ENCODE peak calls at places on chromosome 1, in six cellular contexts. One of them, this sample, is unnamed.

GRCh38 chr1:2554621-2555387 is 1.4 kb upstream of the TNFRSF14 start:
- DNase-seq in DND-41: peak
- DNase-seq in GM23338: peak
- DNase-seq in fibroblast of lung: no peak
- DNase-seq in mammary epithelial cell: no peak
- DNase-seq in hepatocyte: peak
- DNase-seq in this sample: no peak

GRCh38 chr1:204623894-204624361 is 61.6 kb downstream of the LRRN2 start:
- DNase-seq in fibroblast of lung: no peak
- DNase-seq in hepatocyte: peak
- DNase-seq in DND-41: peak
- DNase-seq in GM23338: peak
- DNase-seq in mammary epithelial cell: no peak
- DNase-seq in this sample: no peak

GRCh38 chr1:203860396-203860951 is 925 bp upstream of the SNRPE start:
- DNase-seq in DND-41: no peak
- DNase-seq in fibroblast of lung: peak
- DNase-seq in GM23338: peak
- DNase-seq in hepatocyte: peak
- DNase-seq in mammary epithelial cell: peak
- DNase-seq in this sample: no peak

GRCh38 chr1:229094476-229095311 is 176.2 kb upstream of the RAB4A start:
- DNase-seq in fibroblast of lung: peak
- DNase-seq in GM23338: no peak
- DNase-seq in hepatocyte: peak
- DNase-seq in DND-41: no peak
- DNase-seq in mammary epithelial cell: peak
- DNase-seq in this sample: no peak

GRCh38 chr1:112247036-112247597 is 148.9 kb upstream of the CTTNBP2NL start:
- DNase-seq in GM23338: no peak
- DNase-seq in hepatocyte: no peak
- DNase-seq in DND-41: no peak
- DNase-seq in mammary epithelial cell: no peak
- DNase-seq in fibroblast of lung: no peak
- DNase-seq in this sample: no peak

GRCh38 chr1:52520149-52520548 is 32.7 kb downstream of the TUT4 start:
- DNase-seq in mammary epithelial cell: peak
- DNase-seq in hepatocyte: no peak
- DNase-seq in fibroblast of lung: peak
- DNase-seq in GM23338: no peak
- DNase-seq in DND-41: no peak
- DNase-seq in this sample: no peak

GRCh38 chr1:201826830-201827229 is 2.1 kb upstream of the IPO9 start:
- DNase-seq in GM23338: peak
- DNase-seq in hepatocyte: no peak
- DNase-seq in fibroblast of lung: peak
- DNase-seq in mammary epithelial cell: peak
- DNase-seq in DND-41: no peak
- DNase-seq in this sample: no peak

GRCh38 chr1:151267760-151268159 is 13.2 kb downstream of the PSMD4 start:
- DNase-seq in hepatocyte: no peak
- DNase-seq in DND-41: no peak
- DNase-seq in GM23338: no peak
- DNase-seq in fibroblast of lung: no peak
- DNase-seq in mammary epithelial cell: peak
- DNase-seq in this sample: no peak

GRCh38 chr1:56715161-56715560 is 70.0 kb downstream of the PRKAA2 start:
- DNase-seq in DND-41: no peak
- DNase-seq in hepatocyte: no peak
- DNase-seq in mammary epithelial cell: peak
- DNase-seq in GM23338: no peak
- DNase-seq in fibroblast of lung: peak
- DNase-seq in this sample: no peak

GRCh38 chr1:244762629-244763028 is 72.8 kb upstream of the COX20 start:
- DNase-seq in DND-41: no peak
- DNase-seq in mammary epithelial cell: no peak
- DNase-seq in fibroblast of lung: no peak
- DNase-seq in GM23338: no peak
- DNase-seq in hepatocyte: no peak
- DNase-seq in this sample: no peak

GRCh38 chr1:78892251-78892650 is 114.3 kb downstream of the ADGRL4 start:
- DNase-seq in hepatocyte: no peak
- DNase-seq in mammary epithelial cell: peak
- DNase-seq in GM23338: no peak
- DNase-seq in fibroblast of lung: peak
- DNase-seq in DND-41: no peak
- DNase-seq in this sample: no peak

GRCh38 chr1:178275553-178275952 is 181.6 kb downstream of the RASAL2 start:
- DNase-seq in hepatocyte: peak
- DNase-seq in GM23338: no peak
- DNase-seq in DND-41: no peak
- DNase-seq in fibroblast of lung: peak
- DNase-seq in mammary epithelial cell: no peak
- DNase-seq in this sample: no peak

GRCh38 chr1:46724991-46725735 is 6.2 kb upstream of the EFCAB14 start:
- DNase-seq in hepatocyte: peak
- DNase-seq in DND-41: peak
- DNase-seq in fibroblast of lung: peak
- DNase-seq in GM23338: peak
- DNase-seq in mammary epithelial cell: peak
- DNase-seq in this sample: peak

GRCh38 chr1:208101661-208102431 is 142.3 kb downstream of the PLXNA2 start:
- DNase-seq in fibroblast of lung: peak
- DNase-seq in DND-41: no peak
- DNase-seq in GM23338: peak
- DNase-seq in hepatocyte: no peak
- DNase-seq in mammary epithelial cell: no peak
- DNase-seq in this sample: no peak

GRCh38 chr1:12617511-12617900 is 504 bp downstream of the DHRS3 start:
- DNase-seq in hepatocyte: peak
- DNase-seq in GM23338: peak
- DNase-seq in mammary epithelial cell: peak
- DNase-seq in DND-41: no peak
- DNase-seq in fibroblast of lung: no peak
- DNase-seq in this sample: no peak

GRCh38 chr1:96367791-96368190 is 353.8 kb upstream of the PTBP2 start:
- DNase-seq in hepatocyte: no peak
- DNase-seq in mammary epithelial cell: no peak
- DNase-seq in DND-41: no peak
- DNase-seq in GM23338: no peak
- DNase-seq in fibroblast of lung: peak
- DNase-seq in this sample: no peak

GRCh38 chr1:53470155-53470554 is 11.0 kb downstream of the DMRTB1 start:
- DNase-seq in fibroblast of lung: peak
- DNase-seq in DND-41: no peak
- DNase-seq in GM23338: peak
- DNase-seq in mammary epithelial cell: peak
- DNase-seq in hepatocyte: peak
- DNase-seq in this sample: peak

GRCh38 chr1:195082183-195082582 is 1526.1 kb downstream of the KCNT2 start:
- DNase-seq in GM23338: no peak
- DNase-seq in fibroblast of lung: peak
- DNase-seq in hepatocyte: no peak
- DNase-seq in mammary epithelial cell: peak
- DNase-seq in DND-41: no peak
- DNase-seq in this sample: no peak

GRCh38 chr1:19208710-19209438 is 1.2 kb downstream of the UBR4 start:
- DNase-seq in fibroblast of lung: peak
- DNase-seq in hepatocyte: no peak
- DNase-seq in DND-41: no peak
- DNase-seq in GM23338: no peak
- DNase-seq in mammary epithelial cell: peak
- DNase-seq in this sample: no peak

GRCh38 chr1:28199328-28200233 is 23.1 kb upstream of the PTAFR start:
- DNase-seq in hepatocyte: no peak
- DNase-seq in mammary epithelial cell: no peak
- DNase-seq in fibroblast of lung: no peak
- DNase-seq in GM23338: no peak
- DNase-seq in DND-41: no peak
- DNase-seq in this sample: no peak

GRCh38 chr1:155026588-155026987 is 7.0 kb downstream of the DCST2 start:
- DNase-seq in hepatocyte: no peak
- DNase-seq in fibroblast of lung: no peak
- DNase-seq in GM23338: no peak
- DNase-seq in DND-41: no peak
- DNase-seq in mammary epithelial cell: no peak
- DNase-seq in this sample: peak

GRCh38 chr1:207867136-207868081 is 43.5 kb downstream of the CD34 start:
- DNase-seq in DND-41: peak
- DNase-seq in fibroblast of lung: no peak
- DNase-seq in hepatocyte: no peak
- DNase-seq in mammary epithelial cell: peak
- DNase-seq in GM23338: no peak
- DNase-seq in this sample: no peak

GRCh38 chr1:212618466-212619210 is 10.1 kb downstream of the ATF3 start:
- DNase-seq in hepatocyte: no peak
- DNase-seq in fibroblast of lung: peak
- DNase-seq in GM23338: no peak
- DNase-seq in DND-41: no peak
- DNase-seq in mammary epithelial cell: no peak
- DNase-seq in this sample: no peak

DNA sequence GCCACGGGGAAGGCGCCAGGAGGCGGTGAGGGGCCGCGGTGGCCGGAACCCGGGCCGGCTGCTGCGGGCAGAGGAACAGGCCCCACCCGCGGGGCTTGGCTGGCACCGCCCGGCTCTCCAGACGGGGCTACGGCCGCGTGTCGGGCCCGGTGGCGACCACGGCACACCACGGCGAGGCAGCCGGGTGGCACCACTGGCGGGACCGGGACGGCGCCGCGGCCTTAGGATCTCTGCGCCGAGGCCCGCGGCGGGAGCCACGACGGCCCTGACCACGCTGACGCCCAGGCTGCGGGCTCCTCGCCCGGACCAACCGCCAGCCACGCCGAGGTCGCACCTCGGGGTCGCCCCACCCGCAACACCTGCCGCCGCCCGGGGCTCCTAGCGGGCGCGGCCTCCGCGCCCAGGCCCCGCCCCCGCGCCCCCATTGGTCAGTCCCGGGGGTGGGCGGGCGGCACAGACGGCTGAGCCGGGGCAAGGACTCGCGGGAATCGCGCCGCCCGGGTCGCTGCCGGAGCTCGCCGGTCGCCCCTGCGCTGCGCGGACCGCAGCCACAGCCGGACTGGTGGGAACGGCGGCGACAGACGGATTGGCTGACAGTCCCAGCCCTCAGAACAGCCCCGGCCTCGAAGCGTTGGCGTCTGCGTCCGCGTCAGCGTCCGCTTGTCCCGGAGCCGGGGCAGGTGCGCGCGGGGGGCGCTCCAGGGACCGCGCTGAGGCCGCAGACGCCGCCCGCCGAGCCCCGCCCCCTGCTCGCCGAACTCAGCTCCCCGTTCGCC is at the start of gene BMP8A:
- DNase-seq in fibroblast of lung: peak
- DNase-seq in hepatocyte: peak
- DNase-seq in mammary epithelial cell: peak
- DNase-seq in DND-41: peak
- DNase-seq in GM23338: peak
- DNase-seq in this sample: peak
- TF ChIP-seq EZH2 in fibroblast of lung: no peak
- TF ChIP-seq EZH2 in hepatocyte: no peak
- TF ChIP-seq EZH2 in mammary epithelial cell: no peak
- TF ChIP-seq EZH2 in DND-41: no peak
- TF ChIP-seq EZH2 in GM23338: no peak
- TF ChIP-seq EZH2 in this sample: no peak

GRCh38 chr1:116844775-116845174 is 64.9 kb upstream of the PTGFRN start:
- DNase-seq in fibroblast of lung: no peak
- DNase-seq in DND-41: no peak
- DNase-seq in GM23338: no peak
- DNase-seq in hepatocyte: no peak
- DNase-seq in mammary epithelial cell: no peak
- DNase-seq in this sample: no peak

GRCh38 chr1:116847688-116848531 is 61.8 kb upstream of the PTGFRN start:
- DNase-seq in hepatocyte: no peak
- DNase-seq in DND-41: no peak
- DNase-seq in GM23338: no peak
- DNase-seq in fibroblast of lung: peak
- DNase-seq in mammary epithelial cell: no peak
- DNase-seq in this sample: no peak

GRCh38 chr1:116841569-116842364 is 67.9 kb upstream of the PTGFRN start:
- DNase-seq in GM23338: no peak
- DNase-seq in fibroblast of lung: no peak
- DNase-seq in mammary epithelial cell: no peak
- DNase-seq in DND-41: no peak
- DNase-seq in hepatocyte: no peak
- DNase-seq in this sample: no peak

GRCh38 chr1:116847175-116847574 is 62.5 kb upstream of the PTGFRN start:
- DNase-seq in GM23338: no peak
- DNase-seq in fibroblast of lung: no peak
- DNase-seq in mammary epithelial cell: no peak
- DNase-seq in DND-41: no peak
- DNase-seq in hepatocyte: no peak
- DNase-seq in this sample: no peak

GRCh38 chr1:116842654-116843053 is 67.1 kb upstream of the PTGFRN start:
- DNase-seq in mammary epithelial cell: no peak
- DNase-seq in fibroblast of lung: no peak
- DNase-seq in hepatocyte: no peak
- DNase-seq in DND-41: no peak
- DNase-seq in GM23338: peak
- DNase-seq in this sample: no peak
- TF ChIP-seq CTCF in mammary epithelial cell: peak
- TF ChIP-seq CTCF in fibroblast of lung: peak
- TF ChIP-seq CTCF in hepatocyte: peak
- TF ChIP-seq CTCF in DND-41: peak
- TF ChIP-seq CTCF in GM23338: peak
- TF ChIP-seq CTCF in this sample: no peak

GRCh38 chr1:183416850-183417690 is 1.1 kb downstream of the NMNAT2 start:
- DNase-seq in fibroblast of lung: peak
- DNase-seq in DND-41: peak
- DNase-seq in GM23338: peak
- DNase-seq in mammary epithelial cell: peak
- DNase-seq in hepatocyte: peak
- DNase-seq in this sample: no peak

GRCh38 chr1:183418696-183419095 is 516 bp upstream of the NMNAT2 start:
- DNase-seq in GM23338: no peak
- DNase-seq in mammary epithelial cell: no peak
- DNase-seq in DND-41: no peak
- DNase-seq in hepatocyte: no peak
- DNase-seq in fibroblast of lung: no peak
- DNase-seq in this sample: no peak

GRCh38 chr1:183414365-183414764 is 3.8 kb downstream of the NMNAT2 start:
- DNase-seq in DND-41: no peak
- DNase-seq in fibroblast of lung: no peak
- DNase-seq in GM23338: no peak
- DNase-seq in mammary epithelial cell: no peak
- DNase-seq in hepatocyte: no peak
- DNase-seq in this sample: no peak

GRCh38 chr1:183419399-183419798 is 1.2 kb upstream of the NMNAT2 start:
- DNase-seq in fibroblast of lung: no peak
- DNase-seq in DND-41: no peak
- DNase-seq in mammary epithelial cell: no peak
- DNase-seq in hepatocyte: no peak
- DNase-seq in GM23338: no peak
- DNase-seq in this sample: no peak

GRCh38 chr1:183417691-183418491 is at the start of gene NMNAT2:
- DNase-seq in hepatocyte: peak
- DNase-seq in mammary epithelial cell: no peak
- DNase-seq in fibroblast of lung: peak
- DNase-seq in DND-41: no peak
- DNase-seq in GM23338: peak
- DNase-seq in this sample: peak
- TF ChIP-seq EZH2 in hepatocyte: peak
- TF ChIP-seq EZH2 in mammary epithelial cell: no peak
- TF ChIP-seq EZH2 in fibroblast of lung: peak
- TF ChIP-seq EZH2 in DND-41: no peak
- TF ChIP-seq EZH2 in GM23338: no peak
- TF ChIP-seq EZH2 in this sample: no peak

GRCh38 chr1:63367218-63368103 is at the start of gene ALG6:
- DNase-seq in GM23338: peak
- DNase-seq in fibroblast of lung: peak
- DNase-seq in hepatocyte: peak
- DNase-seq in mammary epithelial cell: peak
- DNase-seq in DND-41: peak
- DNase-seq in this sample: peak
- TF ChIP-seq CTCF in GM23338: no peak
- TF ChIP-seq CTCF in fibroblast of lung: no peak
- TF ChIP-seq CTCF in hepatocyte: no peak
- TF ChIP-seq CTCF in mammary epithelial cell: peak
- TF ChIP-seq CTCF in DND-41: no peak
- TF ChIP-seq CTCF in this sample: no peak